ENCODE peak calls at places on chromosomes 5 and 9, in five cellular contexts. O is K562, X is GM13976, Z is spleen, E is heart right ventricle. F is an unnamed sample.

GRCh38 chr9:136512651-136513066 is 29.8 kb upstream of the SEC16A start:
- DNase-seq in Z (no peak), O (peak; percentile 96), X (peak; percentile 78), E (peak; percentile 50), F (no peak)

GRCh38 chr9:112119225-112120045 is 55.7 kb downstream of the SUSD1 start:
- DNase-seq in Z (no peak), O (no peak), E (no peak), X (no peak), F (no peak)

GRCh38 chr9:78306222-78307076 is 9.5 kb downstream of the PSAT1 start:
- DNase-seq in O (no peak), X (no peak), E (no peak), Z (no peak), F (no peak)

GRCh38 chr5:132684922-132685720 is 11.3 kb downstream of the IL4 start:
- DNase-seq in E (no peak), O (no peak), X (no peak), Z (no peak), F (no peak)

GRCh38 chr5:95884511-95884910 is 62.0 kb upstream of the GLRX start:
- DNase-seq in E (no peak), X (no peak), Z (no peak), O (peak; percentile 46), F (no peak)

GRCh38 chr5:68456756-68457217 is 241.2 kb downstream of the PIK3R1 start:
- DNase-seq in Z (no peak), E (peak; percentile 50), X (no peak), O (peak; percentile 62), F (no peak)

GRCh38 chr5:58786035-58786434 is 203.2 kb downstream of the RAB3C start:
- DNase-seq in O (no peak), X (no peak), E (no peak), Z (no peak), F (no peak)

GRCh38 chr9:134234001-134234660 is 69.8 kb upstream of the RNU6ATAC start:
- DNase-seq in O (no peak), Z (no peak), X (no peak), E (no peak), F (no peak)

GRCh38 chr9:95138474-95138873 is 179.0 kb downstream of the FANCC start:
- DNase-seq in Z (no peak), E (no peak), O (no peak), X (no peak), F (no peak)

GRCh38 chr5:32542216-32543059 is 42.9 kb upstream of the SUB1 start:
- DNase-seq in O (no peak), Z (no peak), E (no peak), X (peak; percentile 54), F (no peak)

GRCh38 chr5:58072202-58072791 is 387.6 kb downstream of the PLK2 start:
- DNase-seq in Z (no peak), E (no peak), X (no peak), O (no peak), F (no peak)

GRCh38 chr9:136327313-136327971 is at the start of gene GPSM1:
- DNase-seq in E (peak; percentile 66), O (peak; percentile 89), X (peak; percentile 67), Z (no peak), F (peak; percentile 64)

GRCh38 chr9:78713746-78714405 is 417.0 kb downstream of the PSAT1 start:
- DNase-seq in O (no peak), X (no peak), Z (no peak), E (no peak), F (no peak)

GRCh38 chr5:120096413-120096812 is 367.7 kb upstream of the PRR16 start:
- DNase-seq in X (no peak), Z (no peak), E (no peak), O (no peak), F (no peak)

GRCh38 chr9:80964374-80964773 is 725.0 kb downstream of the TLE1 start:
- DNase-seq in Z (no peak), X (no peak), E (no peak), O (no peak), F (no peak)

GRCh38 chr5:141245250-141245717 is at the start of gene PCDHB15:
- DNase-seq in O (peak; percentile 21), Z (no peak), X (no peak), E (peak; percentile 37), F (peak; percentile 76)

GRCh38 chr5:120806132-120806531 is 342.0 kb downstream of the PRR16 start:
- DNase-seq in E (no peak), O (no peak), X (no peak), Z (no peak), F (no peak)

GRCh38 chr9:135770203-135770535 is 68.2 kb downstream of the KCNT1 start:
- DNase-seq in O (no peak), E (no peak), X (no peak), Z (no peak), F (no peak)

GRCh38 chr5:157459715-157460599 is at the start of gene NIPAL4:
- DNase-seq in E (no peak), O (no peak), X (peak; percentile 64), Z (peak; percentile 86), F (peak; percentile 34)

GRCh38 chr9:21777701-21778100 is 24.7 kb upstream of the MTAP start:
- DNase-seq in O (no peak), X (no peak), E (no peak), Z (no peak), F (no peak)

GRCh38 chr5:34715711-34716110 is 59.6 kb downstream of the RAI14 start:
- DNase-seq in Z (no peak), E (no peak), O (no peak), X (no peak), F (no peak)

DNA sequence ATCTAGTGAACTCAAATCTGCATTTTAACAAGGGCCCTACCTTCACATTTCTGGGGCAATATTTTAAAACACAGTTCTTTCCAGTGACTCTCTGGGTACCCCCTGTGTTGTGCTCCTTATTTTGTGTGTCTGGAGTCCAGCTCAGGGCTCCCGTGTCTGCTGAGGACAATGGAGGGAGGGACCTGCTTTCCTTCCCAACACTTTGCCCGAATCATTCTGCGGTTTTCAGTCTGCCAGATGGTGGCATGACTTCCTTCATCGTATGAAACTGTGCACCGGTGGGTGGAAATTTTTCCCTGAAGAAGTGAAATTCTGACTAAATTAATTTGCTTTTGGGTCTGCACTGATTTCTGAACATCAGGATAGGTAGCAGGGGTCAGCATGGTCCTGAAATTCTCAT is 153.6 kb upstream of the CD180 start:
- DNase-seq in Z (no peak), E (no peak), O (no peak), X (no peak), F (no peak)
- TF ChIP-seq CTCF in Z (no peak), E (no peak), O (no peak), X (no peak), F (no peak)

GRCh38 chr5:78108564-78108963 is 185.9 kb downstream of the AP3B1 start:
- DNase-seq in X (no peak), Z (no peak), E (no peak), O (no peak), F (no peak)

GRCh38 chr5:78102498-78102897 is 192.0 kb downstream of the AP3B1 start:
- DNase-seq in Z (no peak), E (no peak), X (no peak), O (no peak), F (no peak)

GRCh38 chr5:78103226-78103722 is 191.2 kb downstream of the AP3B1 start:
- DNase-seq in X (no peak), E (no peak), O (no peak), Z (no peak), F (no peak)
- TF ChIP-seq CTCF in X (no peak), E (no peak), O (no peak), Z (no peak), F (no peak)

GRCh38 chr5:998276-998974 is 10.2 kb upstream of the NKD2 start:
- DNase-seq in X (no peak), Z (no peak), E (peak; percentile 4), O (no peak), F (no peak)

GRCh38 chr5:999724-1000123 is 8.9 kb upstream of the NKD2 start:
- DNase-seq in E (no peak), X (no peak), Z (no peak), O (no peak), F (no peak)

GRCh38 chr5:1000329-1000728 is 8.3 kb upstream of the NKD2 start:
- DNase-seq in X (no peak), E (peak; percentile 2), O (no peak), Z (no peak), F (no peak)

GRCh38 chr5:997711-998110 is 10.9 kb upstream of the NKD2 start:
- DNase-seq in O (no peak), E (no peak), Z (no peak), X (no peak), F (no peak)

DNA sequence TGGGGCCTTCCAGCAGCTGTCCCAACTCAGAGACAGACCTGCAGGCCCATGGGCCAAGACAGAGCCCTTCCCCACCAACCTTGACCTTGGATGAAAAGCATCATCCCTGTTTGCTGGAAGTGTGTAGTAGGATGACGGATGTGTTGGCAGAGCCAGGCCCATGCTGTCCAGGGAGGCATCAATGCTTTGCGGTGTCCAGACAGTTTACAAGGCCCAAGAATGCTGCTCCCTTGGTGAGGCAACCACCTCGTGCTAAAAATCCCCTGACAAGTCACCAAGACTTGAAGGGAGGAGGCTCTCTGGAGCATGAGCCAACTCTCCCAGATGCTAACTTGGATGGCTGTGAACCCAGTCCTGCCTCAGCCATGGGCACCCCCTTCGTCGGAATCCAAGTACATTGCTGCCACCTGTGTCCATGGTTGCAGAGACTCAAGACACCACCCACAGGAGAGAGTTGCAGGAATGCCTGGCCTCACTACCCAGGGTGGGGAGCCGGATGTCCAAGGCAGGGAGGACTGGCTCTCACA is 9.6 kb upstream of the NKD2 start:
- DNase-seq in O (no peak), E (no peak), Z (no peak), X (no peak), F (no peak)
- TF ChIP-seq CTCF in O (no peak), E (no peak), Z (no peak), X (no peak), F (no peak)

GRCh38 chr9:120713257-120714087 is 798 bp downstream of the MEGF9 start:
- DNase-seq in O (peak; percentile 35), X (peak; percentile 36), Z (peak; percentile 91), E (no peak), F (peak; percentile 57)
- TF ChIP-seq CTCF in O (no peak), X (no peak), Z (peak; percentile 27), E (no peak), F (no peak)